ENCODE peak calls at places on chromosomes 3 and 15, in eight cellular contexts. T is AG09309, B is cardiac muscle cell, I is lower lobe of right lung, A is MCF 10A, J is kidney, Z is osteoblast, S is heart left ventricle. C is an unnamed sample.

GRCh38 chr3:159764211-159765024 is 224.2 kb upstream of the IL12A start:
- DNase-seq in I (peak), Z (peak), S (peak), A (peak), T (peak), J (peak), B (no peak), C (no peak)

GRCh38 chr3:194730369-194730768 is 44.7 kb downstream of the FAM43A start:
- DNase-seq in J (peak), B (peak), Z (no peak), T (no peak), A (peak), S (no peak), I (peak), C (no peak)

GRCh38 chr3:179676081-179676480 is 23.2 kb downstream of the USP13 start:
- DNase-seq in S (no peak), I (no peak), J (no peak), B (no peak), Z (no peak), T (no peak), A (no peak), C (no peak)

GRCh38 chr3:168034152-168034928 is 61.4 kb downstream of the GOLIM4 start:
- DNase-seq in J (no peak), I (no peak), T (peak), A (peak), S (no peak), Z (peak), B (peak), C (no peak)

GRCh38 chr3:127274200-127274599 is 13.6 kb downstream of the PRR20G start:
- DNase-seq in A (no peak), I (no peak), B (no peak), Z (no peak), S (no peak), T (no peak), J (no peak), C (no peak)

GRCh38 chr3:66609660-66610547 is 109.1 kb upstream of the LRIG1 start:
- DNase-seq in T (peak), A (peak), S (no peak), B (peak), J (no peak), Z (no peak), I (no peak), C (no peak)

GRCh38 chr3:50450135-50450911 is 53.1 kb downstream of the CACNA2D2 start:
- DNase-seq in I (peak), T (no peak), S (peak), Z (peak), J (peak), B (no peak), A (no peak), C (peak)

GRCh38 chr15:89430530-89431341 is 65.6 kb downstream of the RHCG start:
- DNase-seq in I (peak), J (peak), S (peak), Z (peak), B (peak), T (no peak), A (peak), C (peak)

GRCh38 chr15:76987896-76988860 is 6.7 kb upstream of the PSTPIP1 start:
- DNase-seq in B (no peak), Z (no peak), J (no peak), S (peak), A (no peak), I (peak), T (no peak), C (peak)

GRCh38 chr3:108472011-108472591 is 38.3 kb downstream of the MYH15 start:
- DNase-seq in I (no peak), S (no peak), T (peak), A (peak), B (no peak), Z (peak), J (no peak), C (no peak)

GRCh38 chr3:149368201-149368849 is 9.1 kb downstream of the TM4SF1 start:
- DNase-seq in J (no peak), B (no peak), S (peak), Z (no peak), A (no peak), I (no peak), T (no peak), C (no peak)

GRCh38 chr15:60585743-60586708 is 107.1 kb upstream of the ICE2 start:
- DNase-seq in J (no peak), Z (peak), T (no peak), I (no peak), A (peak), B (peak), S (peak), C (no peak)

GRCh38 chr3:143775401-143775970 is 72.8 kb downstream of the SLC9A9 start:
- DNase-seq in A (peak), J (no peak), S (no peak), T (no peak), B (peak), Z (no peak), I (no peak), C (no peak)

GRCh38 chr3:42247576-42248027 is 18.4 kb downstream of the CCK start:
- DNase-seq in A (peak), J (no peak), B (peak), I (no peak), Z (no peak), S (no peak), T (peak), C (no peak)

GRCh38 chr3:44326035-44326434 is 12.5 kb upstream of the TCAIM start:
- DNase-seq in J (no peak), T (no peak), Z (no peak), S (no peak), I (no peak), A (peak), B (no peak), C (no peak)

GRCh38 chr3:131655076-131655685 is 152.4 kb upstream of the MRPL3 start:
- DNase-seq in J (no peak), T (no peak), A (no peak), B (no peak), I (no peak), S (no peak), Z (no peak), C (no peak)

GRCh38 chr3:115100172-115100571 is 46.9 kb downstream of the ZBTB20 start:
- DNase-seq in T (peak), I (no peak), A (peak), B (peak), J (no peak), Z (no peak), S (no peak), C (no peak)

GRCh38 chr3:117868766-117869165 is 1159.2 kb downstream of the TUSC7 start:
- DNase-seq in J (no peak), A (no peak), Z (no peak), S (no peak), B (no peak), T (no peak), I (no peak), C (no peak)

GRCh38 chr3:128282392-128283196 is 129.3 kb downstream of the EEFSEC start:
- DNase-seq in J (peak), I (no peak), T (no peak), Z (peak), B (no peak), S (peak), A (no peak), C (no peak)

GRCh38 chr3:30964612-30965011 is 70.2 kb upstream of the GADL1 start:
- DNase-seq in S (no peak), A (peak), T (no peak), Z (no peak), I (no peak), B (no peak), J (no peak), C (no peak)

GRCh38 chr15:96047255-96047931 is 283.1 kb upstream of the NR2F2 start:
- DNase-seq in B (peak), I (no peak), J (no peak), A (no peak), S (no peak), Z (peak), T (peak), C (no peak)

GRCh38 chr3:66431494-66431893 is 69.3 kb downstream of the LRIG1 start:
- DNase-seq in J (no peak), Z (peak), T (no peak), B (no peak), I (no peak), A (peak), S (no peak), C (no peak)

GRCh38 chr3:118641608-118642007 is 393.0 kb downstream of the IGSF11 start:
- DNase-seq in A (no peak), Z (no peak), I (no peak), J (no peak), B (peak), T (no peak), S (no peak), C (no peak)

GRCh38 chr15:67783303-67783702 is 42.0 kb upstream of the SKOR1 start:
- DNase-seq in B (no peak), I (no peak), T (no peak), Z (no peak), A (no peak), J (no peak), S (no peak), C (no peak)

GRCh38 chr3:144015133-144015532 is 43.5 kb downstream of the DIPK2A start:
- DNase-seq in Z (no peak), J (no peak), A (no peak), B (no peak), T (no peak), S (no peak), I (no peak), C (no peak)

GRCh38 chr3:1079641-1080040 is 13.2 kb upstream of the CNTN6 start:
- DNase-seq in S (no peak), A (no peak), Z (no peak), B (no peak), I (no peak), J (no peak), T (no peak), C (no peak)

GRCh38 chr3:56251343-56251945 is 216.8 kb downstream of the ERC2 start:
- DNase-seq in T (peak), I (no peak), J (no peak), S (no peak), B (peak), A (peak), Z (peak), C (no peak)

GRCh38 chr3:20857636-20858035 is 671.6 kb upstream of the SGO1 start:
- DNase-seq in J (no peak), Z (no peak), A (no peak), B (no peak), T (peak), I (no peak), S (no peak), C (no peak)

GRCh38 chr15:31452595-31453557 is 126.2 kb downstream of the KLF13 start:
- DNase-seq in J (peak), A (no peak), S (no peak), T (no peak), B (no peak), Z (no peak), I (no peak), C (no peak)

GRCh38 chr15:57427367-57427821 is 51.1 kb downstream of the CGNL1 start:
- DNase-seq in A (peak), J (no peak), T (peak), B (peak), Z (peak), I (no peak), S (no peak), C (no peak)

GRCh38 chr15:72116680-72117447 is 1.1 kb downstream of the MYO9A start:
- DNase-seq in J (no peak), Z (peak), T (no peak), I (no peak), A (peak), S (peak), B (peak), C (no peak)

GRCh38 chr15:72117448-72117697 is 577 bp downstream of the MYO9A start:
- DNase-seq in S (peak), T (no peak), J (peak), B (peak), A (peak), Z (peak), I (peak), C (no peak)

GRCh38 chr15:72118400-72118978 is at the start of gene SENP8:
- DNase-seq in T (no peak), B (no peak), S (no peak), Z (peak), J (no peak), I (no peak), A (no peak), C (no peak)

GRCh38 chr15:72113347-72114031 is 4.5 kb downstream of the MYO9A start:
- DNase-seq in J (no peak), T (no peak), B (no peak), I (no peak), Z (peak), S (no peak), A (no peak), C (no peak)

DNA sequence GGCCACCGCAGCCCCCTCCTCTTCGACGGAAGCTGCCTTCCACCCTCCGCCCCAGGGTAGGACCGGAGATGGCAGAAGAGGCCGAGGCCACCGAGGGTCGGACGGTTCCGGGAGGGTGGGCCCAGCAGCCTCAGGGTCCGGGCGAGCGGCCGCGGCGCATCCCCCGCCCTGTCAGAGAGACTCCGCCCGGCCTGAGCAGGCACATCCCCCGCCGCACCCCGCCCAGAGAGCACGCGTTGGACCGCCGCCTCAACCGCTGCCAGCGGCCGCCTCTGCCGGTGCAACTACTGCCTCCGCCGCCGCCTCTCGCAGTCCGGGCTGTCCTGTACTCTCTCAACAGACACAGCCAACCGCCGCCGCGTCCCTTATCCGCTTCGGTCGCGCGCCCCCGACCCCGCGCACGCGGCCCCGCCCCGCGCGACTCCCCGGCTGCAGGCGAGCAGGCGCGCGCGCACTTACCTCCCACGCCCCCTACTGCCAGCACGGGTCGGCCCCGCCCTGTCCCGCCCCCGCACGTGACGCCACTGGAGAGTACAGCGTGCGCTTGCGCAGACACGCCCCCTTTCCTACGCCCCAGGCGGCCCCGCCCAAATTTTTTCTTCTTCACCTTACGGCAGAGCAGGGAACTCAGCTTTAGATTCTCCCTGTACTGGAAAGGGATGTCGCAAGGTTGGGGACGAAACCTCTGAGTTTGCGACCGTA is at the start of gene MYO9A:
- DNase-seq in J (peak), S (peak), T (peak), Z (peak), B (peak), A (peak), I (peak), C (peak)
- TF ChIP-seq CTCF in J (no peak), S (no peak), T (no peak), Z (no peak), B (no peak), A (no peak), I (peak), C (no peak)

DNA sequence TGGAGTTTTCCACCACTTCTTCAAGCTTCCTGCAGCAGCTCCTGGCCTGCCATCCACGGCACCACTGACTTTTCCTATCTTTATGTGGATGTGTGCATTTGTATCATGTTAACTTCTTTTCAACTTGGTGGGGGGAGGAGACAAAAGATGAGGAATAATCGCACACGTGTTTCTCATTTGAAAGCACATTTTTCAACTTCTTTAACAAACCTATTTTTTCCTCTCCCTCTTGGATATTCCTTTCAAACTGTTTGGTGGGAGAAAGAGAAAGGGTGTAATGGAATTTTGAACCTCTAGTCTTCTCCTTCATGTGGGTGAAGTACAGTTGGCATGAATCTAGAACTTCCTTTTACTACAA is 61.1 kb upstream of the LRTM1 start:
- DNase-seq in A (no peak), S (no peak), Z (no peak), T (no peak), J (no peak), I (no peak), B (no peak), C (no peak)
- TF ChIP-seq CTCF in A (no peak), S (no peak), Z (no peak), T (no peak), J (no peak), I (no peak), B (no peak), C (no peak)

DNA sequence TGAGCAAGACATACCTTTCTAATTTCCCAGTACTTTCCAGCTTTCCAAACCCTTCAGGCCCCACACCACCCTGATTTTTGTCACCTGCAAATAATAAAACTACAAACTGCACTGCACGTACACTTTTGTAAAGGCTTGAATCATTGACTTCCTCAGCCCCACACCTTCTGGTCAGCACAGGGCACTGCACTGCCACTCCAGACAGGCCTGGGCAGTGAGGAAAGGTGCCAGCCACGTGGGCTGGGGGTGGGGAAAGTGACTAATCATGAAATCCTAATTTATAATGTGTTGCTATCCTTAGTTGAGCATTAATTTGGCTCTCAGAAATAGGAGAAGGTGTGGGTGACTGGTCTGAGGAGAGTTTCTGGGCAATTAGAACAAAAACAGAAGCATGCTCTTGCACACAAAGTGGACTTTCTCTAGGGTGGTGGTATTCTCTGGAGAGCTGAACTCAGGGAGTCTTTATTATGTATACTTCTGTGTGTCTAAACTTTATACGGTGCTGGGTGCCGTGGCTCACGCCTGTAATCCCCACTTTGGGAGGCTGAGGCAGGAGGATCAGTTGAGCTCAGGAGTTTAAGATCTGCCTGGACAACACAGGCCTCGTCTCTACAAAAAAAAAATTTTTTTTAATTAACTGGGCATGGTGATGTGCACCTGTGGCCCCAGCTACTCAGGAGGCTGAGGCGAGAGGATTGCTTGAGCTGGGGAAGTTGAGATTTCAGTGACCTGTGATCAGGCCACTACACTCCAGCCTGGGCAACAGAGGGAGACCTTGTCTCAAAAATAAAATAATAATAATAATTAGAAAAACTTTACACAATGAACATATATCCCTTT is 58.2 kb upstream of the FLNB start:
- DNase-seq in T (no peak), S (peak), I (no peak), J (peak), A (peak), B (no peak), Z (no peak), C (peak)
- TF ChIP-seq CTCF in T (peak), S (peak), I (peak), J (peak), A (peak), B (peak), Z (peak), C (peak)

GRCh38 chr3:142724682-142725351 is 983 bp downstream of the TRPC1 start:
- DNase-seq in A (peak), B (peak), Z (peak), T (no peak), I (peak), S (peak), J (peak), C (no peak)
- TF ChIP-seq CTCF in A (no peak), B (no peak), Z (no peak), T (no peak), I (no peak), S (peak), J (no peak), C (no peak)

GRCh38 chr15:78563092-78563491 is 2.2 kb upstream of the CHRNA5 start:
- DNase-seq in J (no peak), S (no peak), I (no peak), T (no peak), A (no peak), Z (no peak), B (no peak), C (no peak)

GRCh38 chr15:78564743-78565096 is 600 bp upstream of the CHRNA5 start:
- DNase-seq in T (no peak), S (no peak), J (peak), I (no peak), A (no peak), B (no peak), Z (no peak), C (no peak)

GRCh38 chr15:78567541-78567940 is 2.2 kb downstream of the CHRNA5 start:
- DNase-seq in J (no peak), A (no peak), T (no peak), I (no peak), B (no peak), S (no peak), Z (no peak), C (no peak)

GRCh38 chr15:78565097-78565950 is at the start of gene CHRNA5:
- DNase-seq in J (peak), S (peak), Z (peak), B (peak), I (peak), A (peak), T (peak), C (peak)

GRCh38 chr15:78565951-78566774 is 843 bp downstream of the CHRNA5 start:
- DNase-seq in S (no peak), J (no peak), T (no peak), Z (peak), B (peak), A (peak), I (no peak), C (no peak)
- TF ChIP-seq CTCF in S (no peak), J (no peak), T (peak), Z (peak), B (peak), A (peak), I (no peak), C (peak)

DNA sequence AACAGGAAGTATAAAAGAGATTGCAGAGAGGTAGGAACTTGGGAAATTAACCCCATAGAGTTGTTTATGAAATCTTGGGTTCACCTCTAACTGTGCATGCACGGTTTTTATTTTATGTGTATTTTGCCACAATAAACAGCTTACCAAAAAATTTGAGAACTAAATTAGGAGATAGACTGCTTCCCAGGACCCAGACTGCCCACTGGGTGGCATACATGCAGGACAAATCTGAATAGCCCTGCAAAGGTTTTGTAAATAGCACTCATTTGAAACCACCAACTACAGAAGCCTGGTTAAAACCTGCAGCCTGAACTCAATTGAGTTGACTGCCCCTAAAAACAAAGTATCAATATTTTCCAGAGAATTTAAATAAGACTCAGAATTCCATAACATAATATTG is 96.4 kb upstream of the SLCO2A1 start:
- DNase-seq in T (no peak), Z (no peak), J (no peak), S (no peak), I (no peak), A (no peak), B (no peak), C (no peak)
- TF ChIP-seq CTCF in T (peak), Z (peak), J (peak), S (no peak), I (no peak), A (peak), B (peak), C (no peak)

GRCh38 chr15:29942144-29942543 is 119.9 kb upstream of the TJP1 start:
- DNase-seq in B (peak), J (no peak), T (no peak), I (no peak), Z (no peak), A (no peak), S (no peak), C (no peak)
- TF ChIP-seq CTCF in B (peak), J (peak), T (peak), I (peak), Z (peak), A (no peak), S (peak), C (no peak)